ENCODE peak calls at places on chromosome 4, in nine cellular contexts. K is IMR-90, E is stomach, P is prostate gland, R is GM12878, I is lower leg skin, A is transverse colon, G is testis, X is adrenal gland. Q is an unnamed sample.

GRCh38 chr4:8315343-8316250 is 46.0 kb downstream of the HTRA3 start:
- DNase-seq in P (peak; percentile 51), E (peak; percentile 61), X (peak; percentile 79), A (peak; percentile 26), I (no peak), R (no peak), K (peak; percentile 89), G (peak; percentile 49), Q (peak; percentile 99)

GRCh38 chr4:141352775-141353544 is 132.3 kb downstream of the ZNF330 start:
- DNase-seq in E (no peak), G (no peak), I (no peak), A (no peak), R (no peak), P (no peak), K (peak; percentile 89), X (no peak), Q (no peak)

GRCh38 chr4:185638548-185639301 is 103.4 kb upstream of the PDLIM3 start:
- DNase-seq in E (no peak), P (no peak), G (no peak), X (no peak), K (no peak), I (no peak), A (no peak), R (no peak), Q (no peak)

GRCh38 chr4:26839534-26839951 is 21.1 kb upstream of the STIM2 start:
- DNase-seq in E (no peak), P (no peak), A (no peak), R (no peak), G (no peak), K (peak; percentile 33), I (no peak), X (no peak), Q (no peak)

GRCh38 chr4:23234018-23234417 is 541.3 kb downstream of the GBA3 start:
- DNase-seq in X (no peak), A (no peak), E (no peak), I (no peak), G (no peak), R (no peak), P (no peak), K (no peak), Q (no peak)

GRCh38 chr4:2836391-2836859 is 7.2 kb upstream of the ADD1 start:
- DNase-seq in I (no peak), R (no peak), A (peak; percentile 4), P (no peak), E (peak; percentile 19), X (no peak), K (no peak), G (no peak), Q (peak; percentile 2)

GRCh38 chr4:99729186-99729585 is 71.6 kb upstream of the C4orf54 start:
- DNase-seq in P (no peak), G (no peak), K (no peak), I (no peak), X (no peak), E (no peak), A (no peak), R (no peak), Q (no peak)

GRCh38 chr4:23105759-23106370 is 413.1 kb downstream of the GBA3 start:
- DNase-seq in P (no peak), K (no peak), E (no peak), X (no peak), I (no peak), A (no peak), G (no peak), R (no peak), Q (no peak)

GRCh38 chr4:25376754-25377571 is at the start of gene ANAPC4:
- DNase-seq in I (peak; percentile 92), P (peak; percentile 94), X (peak; percentile 97), E (peak; percentile 96), K (peak; percentile 82), A (peak; percentile 99), R (peak; percentile 69), G (peak; percentile 96), Q (peak; percentile 96)
- TF ChIP-seq POLR2A in I (no peak), P (peak; percentile 57), X (peak; percentile 53), E (no peak), K (no peak), A (peak; percentile 76), R (peak; percentile 97), G (no peak), Q (peak; percentile 77)

GRCh38 chr4:61085534-61085933 is 114.6 kb upstream of the ADGRL3 start:
- DNase-seq in P (no peak), A (no peak), G (no peak), E (no peak), I (no peak), X (no peak), K (no peak), R (no peak), Q (no peak)

GRCh38 chr4:61086979-61087378 is 113.1 kb upstream of the ADGRL3 start:
- DNase-seq in E (no peak), A (no peak), X (no peak), R (no peak), I (no peak), K (no peak), G (no peak), P (no peak), Q (no peak)

GRCh38 chr4:61086357-61086756 is 113.8 kb upstream of the ADGRL3 start:
- DNase-seq in A (no peak), G (no peak), P (no peak), I (no peak), R (no peak), K (no peak), X (no peak), E (no peak), Q (no peak)
- H3K4me3 ChIP-seq in A (no peak overlapping the region), G (no peak overlapping the region), P (no peak overlapping the region), I (no peak overlapping the region), R (no peak overlapping the region), K (no peak overlapping the region), X (no peak overlapping the region), E (no peak overlapping the region), Q (no peak overlapping the region)

GRCh38 chr4:155603360-155603891 is 63.2 kb upstream of the GUCY1A1 start:
- DNase-seq in X (no peak), G (no peak), R (no peak), K (no peak), E (no peak), P (no peak), I (no peak), A (no peak), Q (no peak)

GRCh38 chr4:155602351-155603140 is 64.1 kb upstream of the GUCY1A1 start:
- DNase-seq in G (no peak), A (no peak), E (no peak), K (no peak), R (no peak), P (no peak), I (no peak), X (no peak), Q (no peak)

GRCh38 chr4:155609455-155610059 is 57.1 kb upstream of the GUCY1A1 start:
- DNase-seq in G (no peak), X (no peak), I (no peak), R (no peak), E (no peak), A (no peak), P (no peak), K (peak; percentile 41), Q (no peak)

GRCh38 chr4:155608231-155608885 is 58.3 kb upstream of the GUCY1A1 start:
- DNase-seq in E (no peak), I (no peak), G (no peak), X (no peak), K (peak; percentile 21), R (no peak), A (no peak), P (no peak), Q (no peak)

DNA sequence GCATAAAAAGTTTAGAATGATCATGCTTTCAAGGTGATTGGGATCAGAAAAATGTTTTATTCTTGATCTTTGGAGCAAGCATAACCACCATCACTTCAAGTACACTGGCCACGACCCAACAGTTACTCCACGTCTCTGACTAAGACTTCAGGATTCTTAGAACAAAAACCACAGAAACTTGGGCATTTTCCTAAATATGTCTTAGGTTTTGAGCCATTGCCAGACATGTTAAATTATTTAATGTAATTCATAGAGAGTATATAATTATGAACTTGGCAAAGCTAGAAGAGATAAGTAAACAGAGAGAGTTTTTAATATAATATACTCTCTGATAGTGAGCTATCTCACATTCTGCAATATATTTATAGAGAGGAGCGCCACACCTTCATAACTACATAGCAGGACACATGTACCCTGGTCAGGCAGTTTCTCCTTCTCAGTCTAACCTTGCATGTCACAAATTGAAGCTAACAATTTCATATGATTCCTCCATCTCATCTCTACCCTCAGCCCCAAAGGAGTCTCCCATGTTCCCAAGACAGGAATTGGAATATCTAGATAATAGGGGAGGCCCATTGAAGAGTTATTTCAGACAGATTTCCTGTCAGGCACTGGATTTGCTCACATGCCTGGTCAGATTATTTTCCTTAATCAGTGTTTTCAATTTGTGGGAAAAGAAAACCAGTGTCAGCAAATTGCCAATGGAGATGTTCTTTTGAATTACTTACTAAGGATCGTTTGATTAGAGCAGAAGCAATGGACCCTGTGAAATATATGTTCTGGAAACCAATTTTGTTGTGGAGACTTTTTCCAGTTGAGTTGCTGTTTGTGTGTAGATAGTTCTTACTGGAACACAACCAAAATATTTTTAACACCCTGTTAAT is 61.7 kb upstream of the GUCY1A1 start:
- DNase-seq in E (peak; percentile 27), G (no peak), K (peak; percentile 93), I (peak; percentile 27), P (peak; percentile 10), X (peak; percentile 28), A (peak; percentile 24), R (no peak), Q (peak; percentile 55)
- TF ChIP-seq POLR2A in E (no peak), G (no peak), K (no peak), I (no peak), P (no peak), X (no peak), A (no peak), R (no peak), Q (no peak)

GRCh38 chr4:17511950-17512795 is at the start of gene QDPR:
- DNase-seq in K (peak; percentile 50), I (peak; percentile 26), G (peak; percentile 70), R (peak; percentile 19), P (peak; percentile 54), E (peak; percentile 86), A (peak; percentile 85), X (peak; percentile 87), Q (peak; percentile 89)

GRCh38 chr4:17510582-17510981 is 1.3 kb downstream of the QDPR start:
- DNase-seq in I (no peak), A (no peak), K (no peak), E (no peak), P (no peak), R (no peak), G (no peak), X (no peak), Q (no peak)

GRCh38 chr4:17511041-17511949 is 595 bp downstream of the QDPR start:
- DNase-seq in K (peak; percentile 33), A (peak; percentile 62), I (peak; percentile 21), G (peak; percentile 75), X (peak; percentile 73), R (no peak), E (peak; percentile 64), P (peak; percentile 31), Q (peak; percentile 68)

GRCh38 chr4:17514865-17515264 is at the start of gene CLRN2:
- DNase-seq in K (no peak), P (no peak), G (no peak), X (no peak), E (no peak), I (no peak), R (no peak), A (no peak), Q (no peak)

DNA sequence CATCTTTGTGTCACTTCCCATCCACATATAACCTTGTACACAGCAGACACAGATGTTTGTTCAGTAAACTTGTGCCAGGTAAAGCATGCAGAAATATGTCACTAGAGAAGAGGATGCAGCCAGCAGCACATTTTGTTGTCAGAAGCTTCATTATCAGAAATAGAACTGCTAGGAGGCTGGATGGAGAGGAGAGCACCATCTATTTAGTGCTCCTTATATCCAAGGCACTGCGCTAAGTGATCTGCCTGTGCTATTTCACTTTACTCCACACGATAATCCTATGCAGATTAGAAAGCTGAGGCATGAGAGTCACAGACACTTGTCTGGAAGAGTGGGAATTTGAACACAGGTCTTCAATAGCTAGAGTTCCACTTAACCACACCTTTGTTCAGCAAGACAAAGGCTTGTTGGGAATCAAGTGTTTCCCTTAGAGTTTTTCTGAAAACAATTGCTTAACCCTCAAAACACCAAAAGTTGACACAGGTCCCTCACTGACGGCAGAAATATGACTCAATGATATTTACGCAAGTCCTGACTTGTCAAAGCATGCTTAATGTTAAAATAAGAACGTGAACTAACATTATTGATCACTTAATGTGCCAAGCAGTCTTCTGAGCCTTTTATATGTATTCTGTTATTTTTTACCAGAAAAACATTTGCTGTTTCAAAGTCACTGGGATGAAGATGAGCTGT is 1.2 kb upstream of the QDPR start:
- DNase-seq in K (no peak), G (no peak), E (no peak), R (no peak), X (no peak), I (no peak), A (no peak), P (no peak), Q (no peak)
- H3K4me3 ChIP-seq in K (no peak overlapping the region), G (no peak overlapping the region), E (no peak overlapping the region), R (no peak overlapping the region), X (no peak overlapping the region), I (no peak overlapping the region), A (no peak overlapping the region), P (no peak overlapping the region), Q (no peak overlapping the region)